ENCODE peak calls at places on chromosomes 5 and 9, in seven cellular contexts. W is vagina; I is GM20000; X is NCI-H345; R is activated naive CD8-positive, alpha-beta T cell treated with anti-CD3 and anti-CD28 coated beads, Interleukin-2, amount 10 ng/mL, durations not matched to agents 7 days and 5 days; M is stimulated activated CD4-positive, alpha-beta T cell treated with anti-CD3 and anti-CD28 coated beads, Interleukin-4, amount 100 ng/mL, for 1 hour; T is AG04450. V is an unnamed sample.

GRCh38 chr5:132204330-132204729 is 23.3 kb downstream of the P4HA2 start:
- DNase-seq in R (no peak), I (no peak), M (no peak), T (no peak), X (no peak), W (no peak), V (no peak)

GRCh38 chr9:123395276-123396006 is 39.4 kb downstream of the CRB2 start:
- DNase-seq in T (no peak), R (no peak), M (no peak), I (no peak), X (peak; percentile 44), W (no peak), V (no peak)

GRCh38 chr5:57466544-57466943 is 16.1 kb downstream of the ACTBL2 start:
- DNase-seq in M (no peak), X (no peak), T (no peak), R (no peak), I (no peak), W (no peak), V (no peak)

GRCh38 chr9:127092041-127092608 is 30.3 kb downstream of the ANGPTL2 start:
- DNase-seq in R (no peak), W (no peak), M (no peak), T (no peak), I (no peak), X (no peak), V (no peak)

GRCh38 chr5:124477577-124477976 is 268.9 kb downstream of the ZNF608 start:
- DNase-seq in W (no peak), R (no peak), I (no peak), M (no peak), T (no peak), X (no peak), V (no peak)

GRCh38 chr9:82117025-82117424 is 128.5 kb downstream of the SPATA31D1 start:
- DNase-seq in I (no peak), X (no peak), T (no peak), W (no peak), M (no peak), R (no peak), V (no peak)

GRCh38 chr5:135127604-135128240 is 93.7 kb upstream of the PITX1 start:
- DNase-seq in W (no peak), T (peak; percentile 82), I (no peak), M (no peak), R (no peak), X (no peak), V (no peak)

GRCh38 chr5:168266016-168266415 is 25.4 kb upstream of the WWC1 start:
- DNase-seq in X (no peak), R (no peak), T (no peak), W (no peak), I (no peak), M (no peak), V (no peak)

GRCh38 chr5:171367424-171368370 is 20.0 kb upstream of the NPM1 start:
- DNase-seq in M (no peak), W (no peak), X (no peak), R (no peak), I (no peak), T (no peak), V (no peak)

GRCh38 chr5:142719836-142720330 is 34.0 kb upstream of the FGF1 start:
- DNase-seq in R (no peak), X (no peak), T (no peak), W (no peak), M (no peak), I (no peak), V (no peak)

GRCh38 chr5:1857256-1857600 is 25.5 kb downstream of the IRX4 start:
- DNase-seq in R (no peak), X (no peak), T (no peak), I (no peak), W (no peak), M (no peak), V (no peak)